ENCODE peak calls at places on chromosomes 2 and 18, in seven cellular contexts. D is kidney, Z is amniotic stem cell, L is globus pallidus, V is ACHN, M is tibial artery, P is HEK293T. C is an unnamed sample.

GRCh38 chr2:11292464-11293255 is 51.8 kb downstream of the ROCK2 start:
- DNase-seq in V (no peak), P (no peak), M (no peak), Z (no peak), D (no peak), L (no peak), C (peak)

GRCh38 chr2:203650860-203651613 is 55.4 kb upstream of the CD28 start:
- DNase-seq in Z (peak), P (peak), D (no peak), L (peak), V (peak), M (no peak), C (peak)

GRCh38 chr2:42223067-42223636 is 54.0 kb downstream of the EML4 start:
- DNase-seq in M (no peak), P (no peak), V (no peak), L (no peak), D (no peak), Z (no peak), C (no peak)

GRCh38 chr2:175575346-175576258 is 394.1 kb upstream of the ATP5MC3 start:
- DNase-seq in D (no peak), P (no peak), Z (no peak), L (no peak), M (no peak), V (no peak), C (no peak)

GRCh38 chr2:33417093-33417492 is 59.4 kb upstream of the RASGRP3 start:
- DNase-seq in M (no peak), P (no peak), D (no peak), V (no peak), L (no peak), Z (no peak), C (peak)

GRCh38 chr18:48787523-48788151 is 163.1 kb downstream of the SMAD7 start:
- DNase-seq in P (no peak), Z (no peak), M (peak), D (peak), L (no peak), V (no peak), C (no peak)

GRCh38 chr2:37653805-37654378 is 17.6 kb downstream of the CDC42EP3 start:
- DNase-seq in Z (no peak), V (peak), M (peak), L (no peak), P (no peak), D (peak), C (no peak)

GRCh38 chr18:60506190-60506589 is 133.6 kb upstream of the MC4R start:
- DNase-seq in D (no peak), M (no peak), P (no peak), V (no peak), Z (no peak), L (no peak), C (no peak)

GRCh38 chr2:157194844-157195243 is 62.7 kb upstream of the GALNT5 start:
- DNase-seq in D (no peak), M (no peak), V (no peak), Z (no peak), P (no peak), L (no peak), C (no peak)

GRCh38 chr2:196413821-196414274 is 225.7 kb upstream of the CCDC150 start:
- DNase-seq in V (no peak), Z (no peak), L (no peak), P (no peak), D (no peak), M (no peak), C (peak)

GRCh38 chr2:60644942-60645341 is 91.5 kb upstream of the BCL11A start:
- DNase-seq in L (no peak), V (no peak), D (no peak), Z (no peak), M (no peak), P (no peak), C (no peak)

C was measured in fibroblast of pulmonary artery.